ENCODE peak calls at places on chromosomes 13 and 19, in four cellular contexts. U is K562, A is HCT116, R is HepG2. Q is an unnamed sample.

GRCh38 chr13:96769874-96770273 is 224.4 kb downstream of the OXGR1 start:
- DNase-seq in U (no peak), A (no peak), R (no peak), Q (no peak)

GRCh38 chr13:31162151-31163008 is 676 bp upstream of the HSPH1 start:
- DNase-seq in U (peak), A (peak), R (peak), Q (peak)

GRCh38 chr19:58056261-58056660 is 2.8 kb upstream of the ZNF135 start:
- DNase-seq in U (no peak), A (no peak), R (no peak), Q (no peak)

GRCh38 chr13:30520571-30520970 is 54.8 kb upstream of the HMGB1 start:
- DNase-seq in U (no peak), A (no peak), R (no peak), Q (no peak)

GRCh38 chr19:2850256-2850925 is 9.1 kb downstream of the ZNF555 start:
- DNase-seq in U (no peak), A (no peak), R (no peak), Q (no peak)

GRCh38 chr13:94641432-94641941 is 39.8 kb downstream of the GPR180 start:
- DNase-seq in U (no peak), A (no peak), R (no peak), Q (no peak)

GRCh38 chr13:41509996-41510395 is 52.6 kb downstream of the RGCC start:
- DNase-seq in U (no peak), A (no peak), R (no peak), Q (no peak)

GRCh38 chr19:50639121-50640112 is at the start of gene SYT3:
- DNase-seq in U (peak), A (no peak), R (no peak), Q (no peak)

GRCh38 chr13:113656831-113657671 is 947 bp downstream of the ATP4B start:
- DNase-seq in U (no peak), A (no peak), R (no peak), Q (no peak)

GRCh38 chr19:2546128-2547032 is 70.5 kb downstream of the GADD45B start:
- DNase-seq in U (no peak), A (no peak), R (peak), Q (no peak)

GRCh38 chr19:10899171-10899653 is 27.9 kb downstream of the CARM1 start:
- DNase-seq in U (no peak), A (no peak), R (no peak), Q (no peak)

DNA sequence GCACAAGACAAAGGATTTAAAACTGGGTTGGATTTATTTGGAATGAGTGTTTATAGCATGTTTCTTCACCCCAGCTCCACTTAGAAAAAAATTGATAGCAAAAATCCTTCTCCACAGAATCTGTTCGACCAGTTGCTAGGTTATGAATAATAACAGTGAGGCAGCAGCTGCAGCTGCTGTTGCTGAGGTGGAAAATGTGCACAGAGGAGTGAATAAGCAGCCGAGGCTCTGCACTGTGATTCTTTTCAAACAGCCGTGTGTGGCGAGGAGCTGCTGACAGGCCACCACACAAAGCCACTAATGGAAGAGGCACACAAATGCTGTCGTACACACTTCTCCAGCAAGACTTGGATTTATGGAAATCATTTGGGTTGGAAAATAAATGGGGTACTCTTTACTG is 6.4 kb upstream of the RASL11A start:
- DNase-seq in U (no peak), A (no peak), R (no peak), Q (no peak)
- TF ChIP-seq REST in U (no peak), A (no peak), R (no peak), Q (no peak)

GRCh38 chr13:44238011-44238421 is 135.6 kb upstream of the SERP2 start:
- DNase-seq in U (no peak), A (no peak), R (no peak), Q (no peak)

GRCh38 chr13:44237276-44237767 is 136.3 kb upstream of the SERP2 start:
- DNase-seq in U (no peak), A (no peak), R (no peak), Q (no peak)

GRCh38 chr13:44234566-44234965 is 139.1 kb upstream of the SERP2 start:
- DNase-seq in U (no peak), A (no peak), R (no peak), Q (no peak)

GRCh38 chr13:44232729-44233128 is 140.9 kb upstream of the SERP2 start:
- DNase-seq in U (no peak), A (no peak), R (no peak), Q (no peak)

GRCh38 chr13:44236370-44236769 is 137.3 kb upstream of the SERP2 start:
- DNase-seq in U (no peak), A (no peak), R (no peak), Q (no peak)
- TF ChIP-seq TCF7L2 in U (no peak), A (no peak), R (no peak), Q (no peak)

DNA sequence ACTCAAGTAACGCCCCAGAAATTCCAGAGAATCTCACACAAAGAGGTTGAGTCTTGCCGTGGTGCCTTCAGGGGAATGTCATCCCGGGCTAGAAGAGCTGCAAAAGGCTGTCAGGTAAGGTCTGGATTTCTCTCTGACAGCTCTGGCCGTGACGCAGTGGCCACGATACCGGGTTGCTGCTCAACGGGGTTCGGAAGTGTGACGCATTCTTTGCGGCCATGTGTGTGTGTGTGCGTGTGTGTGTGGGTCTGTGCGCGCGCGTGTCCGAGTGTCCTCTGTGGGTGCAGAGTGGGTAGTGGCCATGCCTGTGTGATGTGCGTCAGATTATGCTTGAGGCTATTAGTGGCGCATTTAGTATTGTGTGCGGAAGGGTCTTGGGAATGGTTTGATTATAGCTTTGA is 306 bp downstream of the ZNF540 start:
- DNase-seq in U (peak), A (no peak), R (no peak), Q (no peak)
- TF ChIP-seq REST in U (no peak), A (no peak), R (no peak), Q (no peak)

GRCh38 chr19:13347351-13347750 is 158.9 kb downstream of the CACNA1A start:
- DNase-seq in U (no peak), A (no peak), R (no peak), Q (no peak)
- TF ChIP-seq TCF7L2 in U (no peak), A (no peak), R (no peak), Q (no peak)

DNA sequence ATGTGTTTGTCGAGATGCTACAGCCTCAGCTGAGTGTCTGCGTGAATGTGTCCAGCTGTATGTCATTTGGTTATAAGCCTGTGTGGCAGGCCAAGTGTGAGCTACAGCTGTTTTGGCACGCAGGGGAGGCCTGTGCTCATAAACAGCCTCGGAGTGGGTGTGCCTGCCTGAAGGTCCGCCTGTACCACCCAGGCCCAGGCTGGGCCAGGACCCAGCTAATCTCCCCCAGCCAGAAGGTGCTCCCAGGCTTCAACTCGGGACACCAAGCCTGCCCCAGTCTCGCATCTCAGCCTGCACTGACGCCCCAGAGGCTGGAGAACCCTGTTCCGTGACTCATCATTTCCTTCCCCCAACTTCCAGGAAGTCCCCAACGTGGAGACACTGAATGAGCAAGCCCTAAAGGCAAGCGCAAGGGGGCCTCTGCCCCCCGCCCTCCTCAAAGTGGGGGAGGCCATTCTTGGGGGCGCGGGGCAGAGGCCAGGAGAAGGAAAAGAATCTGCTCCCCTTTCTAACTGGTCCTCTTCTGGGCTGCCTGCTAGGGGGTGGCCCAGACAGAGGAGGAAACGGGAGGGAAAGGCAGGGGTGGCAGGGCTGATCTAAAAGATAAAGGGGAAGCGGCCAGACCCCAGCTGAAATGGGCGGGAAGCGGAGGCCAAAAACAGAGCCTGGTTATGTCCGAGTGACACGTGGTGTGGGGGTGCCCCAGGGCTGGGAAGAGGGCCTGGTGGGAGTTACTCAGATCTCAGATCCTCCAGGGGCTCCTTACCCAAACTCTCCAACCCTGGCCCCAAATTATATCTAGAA is 2.0 kb downstream of the SLC1A5 start:
- DNase-seq in U (peak), A (no peak), R (peak), Q (no peak)
- TF ChIP-seq REST in U (peak), A (no peak), R (no peak), Q (no peak)

GRCh38 chr13:53127378-53127777 is 98.8 kb downstream of the OLFM4 start:
- DNase-seq in U (no peak), A (no peak), R (no peak), Q (no peak)
- TF ChIP-seq TCF7L2 in U (no peak), A (no peak), R (no peak), Q (no peak)

DNA sequence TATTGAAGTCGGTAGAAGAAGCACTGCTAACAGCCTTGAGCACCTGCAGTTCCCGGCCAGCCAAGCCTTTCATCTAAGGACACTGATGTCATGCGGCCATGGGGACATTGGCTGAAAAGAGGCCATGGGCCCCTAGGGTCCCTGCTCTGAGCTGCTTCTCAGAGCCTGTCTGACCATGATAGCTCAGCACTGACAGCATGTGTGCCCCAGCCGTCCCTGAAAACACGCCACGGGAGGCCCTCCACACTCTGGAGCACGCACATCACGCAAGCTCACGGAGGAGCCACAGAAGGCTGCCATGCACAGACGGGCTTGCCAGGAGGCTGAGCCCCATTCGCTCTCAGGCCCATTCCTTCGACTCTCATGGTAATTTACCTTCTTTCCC is 51.8 kb downstream of the MLLT1 start:
- DNase-seq in U (no peak), A (no peak), R (no peak), Q (no peak)
- TF ChIP-seq REST in U (no peak), A (no peak), R (no peak), Q (no peak)

GRCh38 chr19:8569066-8569761 is 8.0 kb downstream of the MYO1F start:
- DNase-seq in U (peak), A (peak), R (no peak), Q (no peak)
- TF ChIP-seq TCF7L2 in U (no peak), A (no peak), R (no peak), Q (no peak)

GRCh38 chr19:16380943-16381755 is 56.5 kb downstream of the KLF2 start:
- DNase-seq in U (no peak), A (no peak), R (no peak), Q (no peak)

GRCh38 chr19:16381756-16382401 is 57.3 kb downstream of the KLF2 start:
- DNase-seq in U (no peak), A (no peak), R (no peak), Q (no peak)

GRCh38 chr19:16383584-16384161 is 59.0 kb downstream of the KLF2 start:
- DNase-seq in U (no peak), A (no peak), R (no peak), Q (no peak)

GRCh38 chr19:16384688-16385087 is 60.1 kb downstream of the KLF2 start:
- DNase-seq in U (no peak), A (no peak), R (no peak), Q (no peak)

GRCh38 chr19:16382775-16383543 is 58.3 kb downstream of the KLF2 start:
- DNase-seq in U (peak), A (peak), R (peak), Q (peak)
- TF ChIP-seq REST in U (no peak), A (no peak), R (no peak), Q (no peak)

Q was measured in Panc1.